ENCODE peak calls at places on chromosomes 12 and 14, in five cellular contexts. One of them, this sample, is unnamed.

GRCh38 chr12:44076892-44077291 is 241.0 kb downstream of the TMEM117 start:
- DNase-seq in ELF-1: no peak
- DNase-seq in Panc1: no peak
- DNase-seq in AG08395: no peak
- DNase-seq in activated T-helper 1 cell treated with anti-CD3 and anti-CD28 coated beads, Interleukin-12 subunit alpha, Interleukin-12 subunit beta, Interleukin-2, Interleukin-4 antibody, amounts not matched to agents 30 ng/mL and 10 ng/mL and 1 ng/mL, durations not matched to agents 14 hours and 24 hours and 36 hours: no peak
- DNase-seq in this sample: no peak

GRCh38 chr12:90953956-90954421 is 987 bp downstream of the CCER1 start:
- DNase-seq in ELF-1: peak; percentile 75
- DNase-seq in Panc1: no peak
- DNase-seq in AG08395: no peak
- DNase-seq in activated T-helper 1 cell treated with anti-CD3 and anti-CD28 coated beads, Interleukin-12 subunit alpha, Interleukin-12 subunit beta, Interleukin-2, Interleukin-4 antibody, amounts not matched to agents 30 ng/mL and 10 ng/mL and 1 ng/mL, durations not matched to agents 14 hours and 24 hours and 36 hours: no peak
- DNase-seq in this sample: no peak

GRCh38 chr14:81516941-81517797 is 16.5 kb downstream of the SEL1L start:
- DNase-seq in ELF-1: peak; percentile 20
- DNase-seq in Panc1: no peak
- DNase-seq in AG08395: peak; percentile 58
- DNase-seq in activated T-helper 1 cell treated with anti-CD3 and anti-CD28 coated beads, Interleukin-12 subunit alpha, Interleukin-12 subunit beta, Interleukin-2, Interleukin-4 antibody, amounts not matched to agents 30 ng/mL and 10 ng/mL and 1 ng/mL, durations not matched to agents 14 hours and 24 hours and 36 hours: no peak
- DNase-seq in this sample: no peak

GRCh38 chr14:90677484-90678045 is 138.7 kb downstream of the TTC7B start:
- DNase-seq in ELF-1: no peak
- DNase-seq in Panc1: no peak
- DNase-seq in AG08395: peak; percentile 24
- DNase-seq in activated T-helper 1 cell treated with anti-CD3 and anti-CD28 coated beads, Interleukin-12 subunit alpha, Interleukin-12 subunit beta, Interleukin-2, Interleukin-4 antibody, amounts not matched to agents 30 ng/mL and 10 ng/mL and 1 ng/mL, durations not matched to agents 14 hours and 24 hours and 36 hours: no peak
- DNase-seq in this sample: no peak

GRCh38 chr12:52524898-52525591 is 4.9 kb upstream of the KRT5 start:
- DNase-seq in ELF-1: no peak
- DNase-seq in Panc1: no peak
- DNase-seq in AG08395: no peak
- DNase-seq in activated T-helper 1 cell treated with anti-CD3 and anti-CD28 coated beads, Interleukin-12 subunit alpha, Interleukin-12 subunit beta, Interleukin-2, Interleukin-4 antibody, amounts not matched to agents 30 ng/mL and 10 ng/mL and 1 ng/mL, durations not matched to agents 14 hours and 24 hours and 36 hours: no peak
- DNase-seq in this sample: no peak

GRCh38 chr14:104886690-104887622 is 21.9 kb downstream of the CEP170B start:
- DNase-seq in ELF-1: no peak
- DNase-seq in Panc1: no peak
- DNase-seq in AG08395: no peak
- DNase-seq in activated T-helper 1 cell treated with anti-CD3 and anti-CD28 coated beads, Interleukin-12 subunit alpha, Interleukin-12 subunit beta, Interleukin-2, Interleukin-4 antibody, amounts not matched to agents 30 ng/mL and 10 ng/mL and 1 ng/mL, durations not matched to agents 14 hours and 24 hours and 36 hours: no peak
- DNase-seq in this sample: no peak

GRCh38 chr12:102740157-102741032 is 176.6 kb downstream of the PAH start:
- DNase-seq in ELF-1: no peak
- DNase-seq in Panc1: no peak
- DNase-seq in AG08395: peak; percentile 46
- DNase-seq in activated T-helper 1 cell treated with anti-CD3 and anti-CD28 coated beads, Interleukin-12 subunit alpha, Interleukin-12 subunit beta, Interleukin-2, Interleukin-4 antibody, amounts not matched to agents 30 ng/mL and 10 ng/mL and 1 ng/mL, durations not matched to agents 14 hours and 24 hours and 36 hours: no peak
- DNase-seq in this sample: no peak

GRCh38 chr12:79451988-79452387 is 238.8 kb downstream of the PAWR start:
- DNase-seq in ELF-1: peak; percentile 24
- DNase-seq in Panc1: peak; percentile 80
- DNase-seq in AG08395: peak; percentile 92
- DNase-seq in activated T-helper 1 cell treated with anti-CD3 and anti-CD28 coated beads, Interleukin-12 subunit alpha, Interleukin-12 subunit beta, Interleukin-2, Interleukin-4 antibody, amounts not matched to agents 30 ng/mL and 10 ng/mL and 1 ng/mL, durations not matched to agents 14 hours and 24 hours and 36 hours: no peak
- DNase-seq in this sample: no peak

GRCh38 chr14:34198096-34198495 is 247.2 kb upstream of the EGLN3 start:
- DNase-seq in ELF-1: no peak
- DNase-seq in Panc1: no peak
- DNase-seq in AG08395: no peak
- DNase-seq in activated T-helper 1 cell treated with anti-CD3 and anti-CD28 coated beads, Interleukin-12 subunit alpha, Interleukin-12 subunit beta, Interleukin-2, Interleukin-4 antibody, amounts not matched to agents 30 ng/mL and 10 ng/mL and 1 ng/mL, durations not matched to agents 14 hours and 24 hours and 36 hours: no peak
- DNase-seq in this sample: no peak

GRCh38 chr14:53836546-53836945 is 120.1 kb downstream of the BMP4 start:
- DNase-seq in ELF-1: no peak
- DNase-seq in Panc1: no peak
- DNase-seq in AG08395: no peak
- DNase-seq in activated T-helper 1 cell treated with anti-CD3 and anti-CD28 coated beads, Interleukin-12 subunit alpha, Interleukin-12 subunit beta, Interleukin-2, Interleukin-4 antibody, amounts not matched to agents 30 ng/mL and 10 ng/mL and 1 ng/mL, durations not matched to agents 14 hours and 24 hours and 36 hours: no peak
- DNase-seq in this sample: no peak

This sample was measured in T-helper 17 cell.